ENCODE peak calls at places on chromosomes 16 and 17, in four cellular contexts. J is GM12878, K is HepG2, O is K562. G is an unnamed sample.

GRCh38 chr16:49460786-49461470 is 87.3 kb downstream of the C16orf78 start:
- DNase-seq in J (no peak), K (no peak), O (no peak), G (no peak)

GRCh38 chr16:49441366-49441780 is 67.8 kb downstream of the C16orf78 start:
- DNase-seq in J (peak; percentile 71), K (no peak), O (no peak), G (no peak)

GRCh38 chr16:59212492-59213024 is 478.4 kb upstream of the GOT2 start:
- DNase-seq in J (no peak), K (no peak), O (no peak), G (no peak)

GRCh38 chr16:81480856-81481821 is 36.5 kb downstream of the CMIP start:
- DNase-seq in J (peak; percentile 97), K (peak; percentile 94), O (peak; percentile 56), G (no peak)

GRCh38 chr16:10087151-10087550 is 95.1 kb downstream of the GRIN2A start:
- DNase-seq in J (no peak), K (no peak), O (no peak), G (no peak)

GRCh38 chr16:69511641-69512040 is 54.1 kb upstream of the NFAT5 start:
- DNase-seq in J (no peak), K (no peak), O (no peak), G (no peak)

GRCh38 chr17:33967608-33968349 is 287.3 kb upstream of the CCL2 start:
- DNase-seq in J (no peak), K (no peak), O (no peak), G (no peak)

GRCh38 chr17:72515291-72516065 is 394.7 kb downstream of the SOX9 start:
- DNase-seq in J (peak; percentile 77), K (no peak), O (no peak), G (no peak)

GRCh38 chr17:59105852-59106462 is 723 bp downstream of the TRIM37 start:
- DNase-seq in J (no peak), K (peak; percentile 34), O (no peak), G (peak; percentile 13)

GRCh38 chr17:10843806-10844205 is 5.9 kb upstream of the PIRT start:
- DNase-seq in J (no peak), K (no peak), O (no peak), G (no peak)

GRCh38 chr16:16908058-16908457 is 529.1 kb downstream of the NPIPA7 start:
- DNase-seq in J (no peak), K (no peak), O (no peak), G (no peak)

GRCh38 chr17:75892556-75893224 is 4.1 kb downstream of the TRIM65 start:
- DNase-seq in J (no peak), K (peak; percentile 77), O (no peak), G (no peak)
- TF ChIP-seq FOXK2 in J (no peak), K (peak; percentile 31), O (no peak), G (no peak)

GRCh38 chr16:1079341-1079740 is 6.8 kb downstream of the SSTR5 start:
- DNase-seq in J (no peak), K (no peak), O (no peak), G (no peak)

GRCh38 chr16:1077877-1078578 is 5.5 kb downstream of the SSTR5 start:
- DNase-seq in J (no peak), K (no peak), O (no peak), G (no peak)

GRCh38 chr16:1079786-1080525 is 7.4 kb downstream of the SSTR5 start:
- DNase-seq in J (no peak), K (no peak), O (no peak), G (no peak)

GRCh38 chr16:1076801-1077576 is 4.4 kb downstream of the SSTR5 start:
- DNase-seq in J (no peak), K (peak; percentile 68), O (no peak), G (no peak)

DNA sequence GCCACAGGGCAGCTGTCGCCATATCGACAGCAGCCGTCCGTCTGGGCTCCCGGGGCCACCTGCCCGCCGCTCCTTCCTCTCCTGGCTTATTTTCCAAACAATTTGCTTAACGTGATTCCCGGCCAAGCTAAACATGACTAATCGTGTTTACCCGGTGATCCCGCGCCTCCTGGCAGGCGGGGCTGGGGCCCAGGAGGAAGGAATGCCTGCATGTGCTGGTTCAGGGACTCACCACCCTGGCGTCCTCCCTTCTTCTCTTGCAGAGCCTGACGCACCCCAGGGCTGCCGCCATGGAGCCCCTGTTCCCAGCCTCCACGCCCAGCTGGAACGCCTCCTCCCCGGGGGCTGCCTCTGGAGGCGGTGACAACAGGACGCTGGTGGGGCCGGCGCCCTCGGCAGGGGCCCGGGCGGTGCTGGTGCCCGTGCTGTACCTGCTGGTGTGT is 6.1 kb downstream of the SSTR5 start:
- DNase-seq in J (no peak), K (peak; percentile 91), O (no peak), G (no peak)
- TF ChIP-seq FOXK2 in J (no peak), K (peak; percentile 66), O (no peak), G (no peak)

GRCh38 chr17:31116167-31116566 is 21.4 kb downstream of the NF1 start:
- DNase-seq in J (no peak), K (no peak), O (no peak), G (no peak)

GRCh38 chr17:31113939-31114338 is 19.2 kb downstream of the NF1 start:
- DNase-seq in J (no peak), K (no peak), O (no peak), G (no peak)

GRCh38 chr17:31111183-31111582 is 16.4 kb downstream of the NF1 start:
- DNase-seq in J (no peak), K (no peak), O (no peak), G (no peak)

GRCh38 chr17:31112001-31112661 is 17.4 kb downstream of the NF1 start:
- DNase-seq in J (no peak), K (no peak), O (no peak), G (no peak)

GRCh38 chr17:31115168-31115567 is 20.4 kb downstream of the NF1 start:
- DNase-seq in J (no peak), K (no peak), O (no peak), G (no peak)
- TF ChIP-seq FOXK2 in J (no peak), K (no peak), O (no peak), G (no peak)

GRCh38 chr17:56098746-56099145 is 54.5 kb upstream of the ANKFN1 start:
- DNase-seq in J (no peak), K (no peak), O (no peak), G (no peak)

GRCh38 chr17:56096026-56096807 is 57.1 kb upstream of the ANKFN1 start:
- DNase-seq in J (no peak), K (no peak), O (no peak), G (no peak)

GRCh38 chr17:56099649-56100048 is 53.6 kb upstream of the ANKFN1 start:
- DNase-seq in J (no peak), K (no peak), O (no peak), G (no peak)
- TF ChIP-seq FOXK2 in J (no peak), K (no peak), O (no peak), G (no peak)

GRCh38 chr16:4111748-4112696 is 4.2 kb downstream of the ADCY9 start:
- DNase-seq in J (no peak), K (peak; percentile 48), O (no peak), G (no peak)

GRCh38 chr16:4106516-4106915 is 9.7 kb downstream of the ADCY9 start:
- DNase-seq in J (no peak), K (no peak), O (no peak), G (no peak)

GRCh38 chr16:4110680-4111079 is 5.6 kb downstream of the ADCY9 start:
- DNase-seq in J (no peak), K (peak; percentile 59), O (no peak), G (no peak)

GRCh38 chr16:4110065-4110464 is 6.2 kb downstream of the ADCY9 start:
- DNase-seq in J (no peak), K (no peak), O (no peak), G (no peak)

GRCh38 chr16:4109250-4109736 is 6.9 kb downstream of the ADCY9 start:
- DNase-seq in J (no peak), K (peak; percentile 98), O (no peak), G (no peak)
- TF ChIP-seq FOXK2 in J (no peak), K (no peak), O (no peak), G (no peak)

GRCh38 chr16:7615565-7615964 is 282.9 kb downstream of the RBFOX1 start:
- DNase-seq in J (no peak), K (no peak), O (peak; percentile 11), G (no peak)
- TF ChIP-seq FOXK2 in J (no peak), K (no peak), O (no peak), G (no peak)

DNA sequence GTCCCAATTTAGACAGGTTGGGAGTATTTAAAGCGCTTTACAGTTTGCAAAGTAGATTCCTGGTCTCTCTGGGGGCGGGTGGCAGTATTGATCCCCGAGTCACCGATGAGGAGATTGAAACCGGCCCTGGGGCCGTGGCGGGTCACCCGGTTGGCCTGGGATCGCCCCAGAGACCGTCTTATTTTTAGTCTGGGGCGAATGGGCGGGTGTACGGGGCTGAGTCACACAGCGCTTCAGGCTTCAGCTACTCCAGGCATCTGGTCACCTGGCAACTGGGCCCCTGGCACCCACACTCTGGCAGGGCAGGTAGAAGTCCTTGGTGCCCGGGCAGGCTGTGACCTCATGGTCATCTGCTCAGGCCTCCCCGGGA is 669 bp downstream of the MIEF2 start:
- DNase-seq in J (no peak), K (peak; percentile 24), O (peak; percentile 47), G (peak; percentile 27)
- TF ChIP-seq FOXK2 in J (no peak), K (no peak), O (no peak), G (no peak)